ENCODE peak calls at places on chromosomes 1 and 21, in six cellular contexts. Y is neural progenitor cell, I is H9, F is mesendoderm, D is H1, G is endothelial cell of umbilical vein. M is an unnamed sample.

GRCh38 chr1:38953433-38953860 is 11.8 kb upstream of the RHBDL2 start:
- DNase-seq in Y (peak; percentile 16), I (peak; percentile 73), F (peak; percentile 45), D (peak; percentile 63), G (no peak), M (no peak)

GRCh38 chr1:158095737-158096335 is 84.9 kb upstream of the CD1D start:
- DNase-seq in Y (peak; percentile 61), I (peak; percentile 75), F (peak; percentile 84), D (peak; percentile 73), G (peak; percentile 41), M (peak; percentile 49)

GRCh38 chr1:65247419-65248359 is 61.7 kb upstream of the DNAJC6 start:
- DNase-seq in Y (no peak), I (no peak), F (no peak), D (no peak), G (peak; percentile 37), M (peak; percentile 80)

GRCh38 chr21:42247716-42248115 is 28.8 kb downstream of the ABCG1 start:
- DNase-seq in Y (no peak), I (no peak), F (no peak), D (no peak), G (no peak), M (no peak)

GRCh38 chr1:14773621-14774020 is 175.1 kb downstream of the KAZN start:
- DNase-seq in Y (no peak), I (no peak), F (no peak), D (no peak), G (no peak), M (no peak)

GRCh38 chr1:173996995-173997394 is 25.2 kb downstream of the RC3H1 start:
- DNase-seq in Y (no peak), I (no peak), F (no peak), D (no peak), G (no peak), M (no peak)

GRCh38 chr1:115077984-115078330 is 11.3 kb downstream of the TSPAN2 start:
- DNase-seq in Y (no peak), I (no peak), F (no peak), D (no peak), G (no peak), M (no peak)

GRCh38 chr1:205772607-205773032 is 2.7 kb downstream of the RAB29 start:
- DNase-seq in Y (no peak), I (no peak), F (no peak), D (no peak), G (no peak), M (no peak)

GRCh38 chr1:11059166-11059989 is 440 bp downstream of the SRM start:
- DNase-seq in Y (no peak), I (no peak), F (no peak), D (peak; percentile 68), G (peak; percentile 33), M (no peak)

GRCh38 chr1:183761871-183762270 is 43.0 kb upstream of the RGL1 start:
- DNase-seq in Y (no peak), I (no peak), F (no peak), D (no peak), G (no peak), M (no peak)

GRCh38 chr1:153791856-153792253 is 16.6 kb downstream of the SLC27A3 start:
- DNase-seq in Y (no peak), I (peak; percentile 29), F (no peak), D (no peak), G (no peak), M (peak; percentile 40)

GRCh38 chr1:231274119-231274825 is 33.3 kb downstream of the GNPAT start:
- DNase-seq in Y (no peak), I (no peak), F (no peak), D (no peak), G (no peak), M (no peak)

GRCh38 chr1:209883341-209883971 is 54.6 kb upstream of the SYT14 start:
- DNase-seq in Y (peak; percentile 14), I (no peak), F (peak; percentile 32), D (no peak), G (peak; percentile 57), M (no peak)

GRCh38 chr1:19602486-19602885 is 41.6 kb upstream of the NBL1 start:
- DNase-seq in Y (no peak), I (no peak), F (no peak), D (no peak), G (no peak), M (no peak)

GRCh38 chr1:5985250-5985649 is 7.0 kb downstream of the NPHP4 start:
- DNase-seq in Y (no peak), I (no peak), F (no peak), D (no peak), G (no peak), M (no peak)

GRCh38 chr1:151707541-151708065 is 9.0 kb downstream of the CELF3 start:
- DNase-seq in Y (no peak), I (no peak), F (no peak), D (no peak), G (no peak), M (no peak)

GRCh38 chr1:151711044-151711800 is 5.4 kb downstream of the CELF3 start:
- DNase-seq in Y (no peak), I (no peak), F (no peak), D (no peak), G (no peak), M (no peak)

GRCh38 chr1:151708891-151709290 is 7.7 kb downstream of the CELF3 start:
- DNase-seq in Y (no peak), I (no peak), F (no peak), D (no peak), G (no peak), M (no peak)

GRCh38 chr1:151711940-151712339 is 4.7 kb downstream of the CELF3 start:
- DNase-seq in Y (no peak), I (no peak), F (peak; percentile 35), D (no peak), G (no peak), M (no peak)

GRCh38 chr1:151710187-151710586 is 6.4 kb downstream of the CELF3 start:
- DNase-seq in Y (peak; percentile 89), I (peak; percentile 63), F (peak; percentile 85), D (peak; percentile 75), G (no peak), M (no peak)
- H3K27ac ChIP-seq in Y (no peak overlapping the region), I (no peak overlapping the region), F (no peak overlapping the region), D (no peak overlapping the region), G (no peak overlapping the region), M (no peak overlapping the region)

DNA sequence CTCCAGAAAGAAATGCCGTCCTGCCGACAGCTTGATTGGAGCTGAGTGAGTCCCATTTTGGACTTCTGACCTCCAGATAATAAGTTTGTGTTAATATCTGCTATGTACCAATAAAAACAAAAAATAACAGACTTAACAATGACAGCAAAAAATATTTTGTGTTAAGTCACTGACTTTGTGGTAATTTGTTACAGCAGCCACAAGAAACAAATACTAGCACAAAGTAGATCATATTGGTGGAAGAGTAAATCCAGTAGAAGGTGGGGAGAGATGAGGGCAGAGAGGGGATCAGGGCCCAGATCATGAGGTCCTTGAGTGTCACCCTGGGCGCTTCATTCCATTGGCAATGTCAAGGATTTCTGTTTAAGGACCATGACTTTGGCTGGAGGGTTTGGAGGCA is 168.6 kb downstream of the DYRK1A start:
- DNase-seq in Y (no peak), I (no peak), F (no peak), D (no peak), G (no peak), M (no peak)
- H3K4me2 ChIP-seq in Y (no peak overlapping the region), I (no peak overlapping the region), F (no peak overlapping the region), D (no peak overlapping the region), G (no peak overlapping the region), M (no peak overlapping the region)

GRCh38 chr1:35502242-35502641 is 55.0 kb downstream of the KIAA0319L start:
- DNase-seq in Y (no peak), I (no peak), F (no peak), D (no peak), G (no peak), M (no peak)

GRCh38 chr1:35499652-35500176 is 57.5 kb downstream of the KIAA0319L start:
- DNase-seq in Y (peak; percentile 31), I (no peak), F (peak; percentile 77), D (no peak), G (no peak), M (peak; percentile 24)

GRCh38 chr1:35499230-35499629 is 58.0 kb downstream of the KIAA0319L start:
- DNase-seq in Y (peak; percentile 15), I (no peak), F (no peak), D (no peak), G (no peak), M (no peak)

GRCh38 chr1:35497571-35497970 is 59.6 kb downstream of the KIAA0319L start:
- DNase-seq in Y (no peak), I (no peak), F (no peak), D (no peak), G (no peak), M (no peak)

DNA sequence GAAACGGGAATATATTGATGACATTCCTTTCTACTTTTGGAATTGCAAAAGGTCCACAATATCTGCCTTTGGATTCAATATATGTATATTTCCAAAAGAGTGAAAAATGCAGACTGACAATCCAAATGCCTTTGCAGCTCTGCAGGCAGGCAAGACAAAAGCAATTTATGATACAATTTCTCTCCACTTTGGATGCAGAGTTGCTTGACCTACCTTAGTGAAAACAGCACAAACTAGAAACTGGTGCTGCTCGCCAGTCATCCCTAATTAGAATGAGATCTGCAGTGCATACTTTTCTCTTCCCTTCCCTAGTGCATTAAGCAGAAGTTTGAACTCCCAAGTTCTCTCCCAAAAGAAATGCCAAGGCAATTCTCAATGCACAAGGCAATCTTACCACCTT is 56.8 kb downstream of the KIAA0319L start:
- DNase-seq in Y (no peak), I (no peak), F (no peak), D (no peak), G (no peak), M (no peak)
- H3K27ac ChIP-seq in Y (peak overlapping the region; percentile 59), I (no peak overlapping the region), F (no peak overlapping the region), D (no peak overlapping the region), G (no peak overlapping the region), M (peak overlapping the region; percentile 41)

DNA sequence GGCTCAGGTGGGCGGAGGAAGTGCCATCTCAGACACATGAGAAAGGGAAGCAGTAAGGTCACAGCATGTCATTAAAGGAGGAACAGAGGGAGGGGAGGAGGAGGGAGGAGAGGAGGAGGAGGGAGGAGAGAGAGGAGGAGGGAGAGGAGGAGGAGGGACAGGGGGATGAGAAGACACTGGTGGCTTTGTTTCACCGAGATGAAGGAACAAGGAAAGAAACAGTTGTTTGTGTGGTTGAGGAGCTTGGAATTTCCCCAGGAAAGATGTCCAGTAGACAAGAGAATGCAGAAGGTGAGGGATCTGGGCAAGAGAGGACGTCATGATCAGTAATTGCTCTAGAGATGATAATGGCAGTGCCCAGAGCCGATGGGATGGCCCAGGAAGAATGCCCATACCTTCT is 97.7 kb downstream of the AJAP1 start:
- DNase-seq in Y (no peak), I (no peak), F (no peak), D (no peak), G (no peak), M (no peak)
- H3K4me2 ChIP-seq in Y (no peak overlapping the region), I (no peak overlapping the region), F (no peak overlapping the region), D (no peak overlapping the region), G (no peak overlapping the region), M (no peak overlapping the region)

GRCh38 chr1:235397733-235398132 is 30.5 kb downstream of the TBCE start:
- DNase-seq in Y (no peak), I (no peak), F (no peak), D (no peak), G (no peak), M (peak; percentile 32)
- H3K27ac ChIP-seq in Y (no peak overlapping the region), I (no peak overlapping the region), F (no peak overlapping the region), D (no peak overlapping the region), G (no peak overlapping the region), M (peak overlapping the region; percentile 31)